ENCODE peak calls at places on chromosome 12, in five cellular contexts. One of them, this sample, is unnamed. For H3K4me1, the result is how much of the 10 kb centered on the place peaks cover.

GRCh38 chr12:103819892-103820291 is 21.1 kb downstream of the NT5DC3 start:
- DNase-seq in H1: no peak
- DNase-seq in vagina: no peak
- DNase-seq in transverse colon: no peak
- DNase-seq in GM23338: no peak
- DNase-seq in this sample: no peak

GRCh38 chr12:120276734-120277133 is 11.2 kb upstream of the PXN start:
- DNase-seq in transverse colon: no peak
- DNase-seq in GM23338: no peak
- DNase-seq in vagina: no peak
- DNase-seq in H1: no peak
- DNase-seq in this sample: no peak

GRCh38 chr12:11408096-11408495 is 12.7 kb upstream of the PRB2 start:
- DNase-seq in transverse colon: no peak
- DNase-seq in GM23338: no peak
- DNase-seq in H1: no peak
- DNase-seq in vagina: no peak
- DNase-seq in this sample: no peak

GRCh38 chr12:120215357-120215735 is 14.4 kb upstream of the RPLP0 start:
- DNase-seq in transverse colon: no peak
- DNase-seq in GM23338: no peak
- DNase-seq in H1: no peak
- DNase-seq in vagina: no peak
- DNase-seq in this sample: no peak

GRCh38 chr12:96513681-96514080 is 24.3 kb downstream of the CFAP54 start:
- DNase-seq in vagina: no peak
- DNase-seq in H1: no peak
- DNase-seq in transverse colon: no peak
- DNase-seq in GM23338: no peak
- DNase-seq in this sample: no peak

GRCh38 chr12:122137681-122138080 is 36.3 kb downstream of the IL31 start:
- DNase-seq in vagina: no peak
- DNase-seq in H1: peak
- DNase-seq in transverse colon: no peak
- DNase-seq in GM23338: peak
- DNase-seq in this sample: no peak

GRCh38 chr12:122420471-122421262 is 1.8 kb downstream of the CLIP1 start:
- DNase-seq in H1: no peak
- DNase-seq in GM23338: no peak
- DNase-seq in vagina: no peak
- DNase-seq in transverse colon: no peak
- DNase-seq in this sample: no peak

GRCh38 chr12:3256103-3256551 is 178.9 kb downstream of the TSPAN9 start:
- DNase-seq in vagina: no peak
- DNase-seq in transverse colon: no peak
- DNase-seq in H1: no peak
- DNase-seq in GM23338: no peak
- DNase-seq in this sample: no peak

GRCh38 chr12:75909714-75910451 is 121.7 kb downstream of the PHLDA1 start:
- DNase-seq in GM23338: no peak
- DNase-seq in H1: no peak
- DNase-seq in transverse colon: no peak
- DNase-seq in vagina: no peak
- DNase-seq in this sample: no peak

GRCh38 chr12:104733717-104734175 is 224.3 kb downstream of the SLC41A2 start:
- DNase-seq in GM23338: peak
- DNase-seq in transverse colon: no peak
- DNase-seq in vagina: no peak
- DNase-seq in H1: peak
- DNase-seq in this sample: no peak

GRCh38 chr12:132638541-132639408 is 20.2 kb downstream of the P2RX2 start:
- DNase-seq in GM23338: peak
- DNase-seq in H1: peak
- DNase-seq in vagina: peak
- DNase-seq in transverse colon: no peak
- DNase-seq in this sample: peak

GRCh38 chr12:117402363-117402762 is 40.9 kb upstream of the NOS1 start:
- DNase-seq in H1: no peak
- DNase-seq in vagina: no peak
- DNase-seq in GM23338: peak
- DNase-seq in transverse colon: no peak
- DNase-seq in this sample: no peak
- TF ChIP-seq CTCF in H1: peak
- TF ChIP-seq CTCF in vagina: no peak
- TF ChIP-seq CTCF in GM23338: peak
- TF ChIP-seq CTCF in transverse colon: no peak
- TF ChIP-seq CTCF in this sample: no peak

GRCh38 chr12:116125981-116126566 is 151.4 kb downstream of the MED13L start:
- DNase-seq in transverse colon: no peak
- DNase-seq in vagina: no peak
- DNase-seq in H1: no peak
- DNase-seq in GM23338: peak
- DNase-seq in this sample: no peak

GRCh38 chr12:116121453-116121871 is 156.0 kb downstream of the MED13L start:
- DNase-seq in GM23338: no peak
- DNase-seq in transverse colon: no peak
- DNase-seq in vagina: no peak
- DNase-seq in H1: no peak
- DNase-seq in this sample: no peak

GRCh38 chr12:116125084-116125483 is 152.4 kb downstream of the MED13L start:
- DNase-seq in H1: no peak
- DNase-seq in vagina: no peak
- DNase-seq in transverse colon: no peak
- DNase-seq in GM23338: no peak
- DNase-seq in this sample: no peak

GRCh38 chr12:116122639-116123038 is 154.9 kb downstream of the MED13L start:
- DNase-seq in H1: no peak
- DNase-seq in GM23338: no peak
- DNase-seq in transverse colon: no peak
- DNase-seq in vagina: no peak
- DNase-seq in this sample: no peak

GRCh38 chr12:116123511-116124258 is 153.8 kb downstream of the MED13L start:
- DNase-seq in transverse colon: peak
- DNase-seq in H1: no peak
- DNase-seq in vagina: no peak
- DNase-seq in GM23338: no peak
- DNase-seq in this sample: no peak
- H3K4me1 ChIP-seq in transverse colon: under half
- H3K4me1 ChIP-seq in H1: under half
- H3K4me1 ChIP-seq in vagina: half or more
- H3K4me1 ChIP-seq in GM23338: half or more
- H3K4me1 ChIP-seq in this sample: half or more

GRCh38 chr12:50219544-50219943 is 52.4 kb upstream of the CERS5 start:
- DNase-seq in H1: no peak
- DNase-seq in transverse colon: no peak
- DNase-seq in vagina: no peak
- DNase-seq in GM23338: no peak
- DNase-seq in this sample: no peak

GRCh38 chr12:50224026-50224692 is 57.0 kb upstream of the CERS5 start:
- DNase-seq in GM23338: peak
- DNase-seq in H1: no peak
- DNase-seq in transverse colon: peak
- DNase-seq in vagina: no peak
- DNase-seq in this sample: peak

GRCh38 chr12:50220357-50221061 is 53.3 kb upstream of the CERS5 start:
- DNase-seq in transverse colon: no peak
- DNase-seq in GM23338: no peak
- DNase-seq in H1: no peak
- DNase-seq in vagina: no peak
- DNase-seq in this sample: no peak

GRCh38 chr12:50222275-50222783 is 55.2 kb upstream of the CERS5 start:
- DNase-seq in vagina: peak
- DNase-seq in H1: no peak
- DNase-seq in transverse colon: peak
- DNase-seq in GM23338: peak
- DNase-seq in this sample: peak

DNA sequence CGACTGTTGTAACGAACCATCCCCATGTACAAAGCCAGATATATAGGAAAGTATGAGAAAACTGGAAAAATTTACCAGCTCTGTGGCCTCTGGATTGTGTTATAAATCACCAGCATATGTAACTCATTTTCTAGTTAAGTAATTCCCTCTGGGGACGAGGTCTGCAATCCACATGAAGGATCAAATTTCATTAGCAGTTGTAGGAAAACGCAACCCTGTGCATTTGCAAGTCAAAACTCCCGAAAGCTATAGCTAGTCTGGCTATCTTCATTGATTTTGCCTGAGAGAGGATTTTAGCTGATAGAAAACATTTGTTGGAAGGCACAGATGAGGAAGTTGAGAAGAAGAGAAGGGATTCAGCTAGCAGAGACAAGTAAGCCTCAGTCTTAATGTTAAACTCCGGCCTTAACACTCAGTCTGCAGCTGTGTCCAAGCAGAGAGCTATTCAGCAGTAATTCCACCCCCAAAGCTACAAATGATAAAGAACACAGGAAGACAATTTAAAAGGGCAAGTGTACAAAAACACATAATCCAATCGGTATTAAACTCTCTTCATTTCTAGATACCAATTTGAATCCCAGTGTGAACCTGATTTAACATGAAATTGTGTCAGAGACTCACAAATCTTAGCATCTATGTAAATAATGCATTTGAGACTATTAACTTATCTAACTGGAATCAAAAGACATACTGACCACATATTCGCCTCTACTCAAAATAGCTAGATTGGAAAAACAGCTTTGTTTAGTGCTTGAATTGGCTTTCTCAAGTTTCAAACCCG is 54.2 kb upstream of the CERS5 start:
- DNase-seq in GM23338: peak
- DNase-seq in transverse colon: no peak
- DNase-seq in vagina: no peak
- DNase-seq in H1: no peak
- DNase-seq in this sample: no peak
- TF ChIP-seq POLR2AphosphoS5 in GM23338: no peak
- TF ChIP-seq POLR2AphosphoS5 in transverse colon: no peak
- TF ChIP-seq POLR2AphosphoS5 in vagina: peak
- TF ChIP-seq POLR2AphosphoS5 in H1: no peak
- TF ChIP-seq POLR2AphosphoS5 in this sample: peak

GRCh38 chr12:42023733-42024494 is 120.8 kb downstream of the GXYLT1 start:
- DNase-seq in transverse colon: peak
- DNase-seq in H1: peak
- DNase-seq in vagina: no peak
- DNase-seq in GM23338: peak
- DNase-seq in this sample: peak

GRCh38 chr12:42020226-42020625 is 124.4 kb downstream of the GXYLT1 start:
- DNase-seq in transverse colon: no peak
- DNase-seq in H1: no peak
- DNase-seq in GM23338: no peak
- DNase-seq in vagina: no peak
- DNase-seq in this sample: no peak

GRCh38 chr12:42027537-42027936 is 117.1 kb downstream of the GXYLT1 start:
- DNase-seq in GM23338: no peak
- DNase-seq in transverse colon: no peak
- DNase-seq in H1: no peak
- DNase-seq in vagina: no peak
- DNase-seq in this sample: no peak

DNA sequence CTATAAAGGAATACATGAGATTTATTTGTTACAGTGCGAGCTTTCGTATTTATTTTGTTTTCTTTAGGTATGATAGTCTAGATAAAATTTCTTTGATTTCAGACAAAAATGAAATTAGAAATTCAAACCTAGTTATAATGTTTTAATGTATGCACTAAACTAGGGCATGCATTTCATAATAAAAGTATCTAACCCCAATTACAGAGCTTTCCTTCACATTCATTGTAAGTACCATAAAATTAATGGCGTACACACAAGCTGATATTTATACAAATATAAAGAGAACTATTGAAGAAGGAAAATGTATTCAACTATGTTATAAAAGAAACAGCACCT is 120.2 kb downstream of the GXYLT1 start:
- DNase-seq in GM23338: no peak
- DNase-seq in vagina: no peak
- DNase-seq in transverse colon: no peak
- DNase-seq in H1: no peak
- DNase-seq in this sample: no peak
- TF ChIP-seq CTCF in GM23338: no peak
- TF ChIP-seq CTCF in vagina: no peak
- TF ChIP-seq CTCF in transverse colon: no peak
- TF ChIP-seq CTCF in H1: no peak
- TF ChIP-seq CTCF in this sample: no peak

GRCh38 chr12:54280401-54281260 is at the start of gene HNRNPA1:
- DNase-seq in H1: peak
- DNase-seq in GM23338: peak
- DNase-seq in vagina: peak
- DNase-seq in transverse colon: peak
- DNase-seq in this sample: peak

GRCh38 chr12:54279632-54280400 is at the start of gene CBX5:
- DNase-seq in transverse colon: peak
- DNase-seq in vagina: peak
- DNase-seq in H1: peak
- DNase-seq in GM23338: peak
- DNase-seq in this sample: peak

GRCh38 chr12:54286042-54286931 is 5.8 kb downstream of the HNRNPA1 start:
- DNase-seq in GM23338: peak
- DNase-seq in H1: no peak
- DNase-seq in vagina: no peak
- DNase-seq in transverse colon: no peak
- DNase-seq in this sample: no peak

GRCh38 chr12:54285150-54286041 is 4.9 kb downstream of the HNRNPA1 start:
- DNase-seq in GM23338: no peak
- DNase-seq in H1: no peak
- DNase-seq in transverse colon: no peak
- DNase-seq in vagina: no peak
- DNase-seq in this sample: no peak

GRCh38 chr12:54282949-54283593 is 2.5 kb downstream of the HNRNPA1 start:
- DNase-seq in GM23338: no peak
- DNase-seq in vagina: no peak
- DNase-seq in H1: no peak
- DNase-seq in transverse colon: peak
- DNase-seq in this sample: no peak
- H3K4me1 ChIP-seq in GM23338: under half
- H3K4me1 ChIP-seq in vagina: half or more
- H3K4me1 ChIP-seq in H1: under half
- H3K4me1 ChIP-seq in transverse colon: half or more
- H3K4me1 ChIP-seq in this sample: under half

DNA sequence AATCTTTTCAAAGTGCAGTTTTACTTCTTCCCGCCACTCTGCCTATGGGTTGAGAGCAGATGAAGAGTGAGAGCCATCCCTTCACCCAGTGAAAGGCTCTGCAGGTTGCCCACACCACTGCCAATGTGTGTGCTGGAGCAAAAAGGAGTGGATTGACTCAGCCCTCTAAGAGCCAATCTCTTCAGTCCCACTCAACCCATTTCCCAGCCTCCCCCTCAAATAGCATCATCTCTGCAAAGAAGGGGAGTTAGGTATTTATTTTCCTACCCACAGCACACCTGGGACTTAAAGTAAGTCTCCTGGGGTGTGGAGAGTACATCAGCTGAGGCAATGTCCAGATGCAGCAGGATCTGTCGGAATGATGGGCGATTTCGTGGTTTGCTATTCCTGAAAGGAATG is 15.3 kb downstream of the MAP3K12 start:
- DNase-seq in H1: no peak
- DNase-seq in GM23338: no peak
- DNase-seq in transverse colon: no peak
- DNase-seq in vagina: no peak
- DNase-seq in this sample: no peak
- TF ChIP-seq POLR2AphosphoS5 in H1: no peak
- TF ChIP-seq POLR2AphosphoS5 in GM23338: no peak
- TF ChIP-seq POLR2AphosphoS5 in transverse colon: no peak
- TF ChIP-seq POLR2AphosphoS5 in vagina: no peak
- TF ChIP-seq POLR2AphosphoS5 in this sample: no peak

This sample was measured in Panc1.